ENCODE peak calls at places on chromosome 20, in four cellular contexts. One of them, this sample, is unnamed.

GRCh38 chr20:41956316-41957050 is 338.3 kb upstream of the CHD6 start:
- DNase-seq in aorta: no peak
- DNase-seq in nephron progenitor cell: peak; percentile 19
- DNase-seq in mesenchymal stem cell: no peak
- DNase-seq in this sample: peak; percentile 73

GRCh38 chr20:3777726-3778629 is 3.3 kb downstream of the SPEF1 start:
- DNase-seq in nephron progenitor cell: peak; percentile 68
- DNase-seq in aorta: peak; percentile 91
- DNase-seq in mesenchymal stem cell: peak; percentile 52
- DNase-seq in this sample: no peak

GRCh38 chr20:19512886-19513285 is 245.2 kb upstream of the RIN2 start:
- DNase-seq in mesenchymal stem cell: no peak
- DNase-seq in nephron progenitor cell: no peak
- DNase-seq in aorta: no peak
- DNase-seq in this sample: no peak

GRCh38 chr20:63765918-63766317 is 26.3 kb downstream of the SLC2A4RG start:
- DNase-seq in aorta: no peak
- DNase-seq in mesenchymal stem cell: no peak
- DNase-seq in nephron progenitor cell: no peak
- DNase-seq in this sample: no peak

GRCh38 chr20:35312348-35312747 is 20.1 kb upstream of the FAM83C start:
- DNase-seq in nephron progenitor cell: no peak
- DNase-seq in aorta: no peak
- DNase-seq in mesenchymal stem cell: peak; percentile 87
- DNase-seq in this sample: peak; percentile 90

GRCh38 chr20:53739799-53740785 is 146.5 kb upstream of the ZNF217 start:
- DNase-seq in nephron progenitor cell: no peak
- DNase-seq in mesenchymal stem cell: peak; percentile 69
- DNase-seq in aorta: no peak
- DNase-seq in this sample: no peak

GRCh38 chr20:9332783-9333482 is 181.5 kb upstream of the LAMP5 start:
- DNase-seq in aorta: no peak
- DNase-seq in mesenchymal stem cell: no peak
- DNase-seq in nephron progenitor cell: no peak
- DNase-seq in this sample: no peak

GRCh38 chr20:45014671-45015415 is 48.5 kb downstream of the STK4 start:
- DNase-seq in mesenchymal stem cell: peak; percentile 60
- DNase-seq in aorta: no peak
- DNase-seq in nephron progenitor cell: no peak
- DNase-seq in this sample: no peak

GRCh38 chr20:24469116-24470030 is at the start of gene SYNDIG1:
- DNase-seq in mesenchymal stem cell: no peak
- DNase-seq in aorta: peak; percentile 83
- DNase-seq in nephron progenitor cell: peak; percentile 67
- DNase-seq in this sample: no peak

GRCh38 chr20:43938932-43939761 is 24.5 kb downstream of the TOX2 start:
- DNase-seq in aorta: peak; percentile 88
- DNase-seq in mesenchymal stem cell: peak; percentile 99
- DNase-seq in nephron progenitor cell: no peak
- DNase-seq in this sample: peak; percentile 66

GRCh38 chr20:53805895-53806384 is 212.3 kb upstream of the ZNF217 start:
- DNase-seq in mesenchymal stem cell: peak; percentile 67
- DNase-seq in nephron progenitor cell: no peak
- DNase-seq in aorta: no peak
- DNase-seq in this sample: peak; percentile 51

GRCh38 chr20:6768228-6769185 is 1.0 kb downstream of the BMP2 start:
- DNase-seq in nephron progenitor cell: peak; percentile 57
- DNase-seq in mesenchymal stem cell: peak; percentile 61
- DNase-seq in aorta: peak; percentile 79
- DNase-seq in this sample: no peak

GRCh38 chr20:38073307-38074010 is 39.9 kb downstream of the RPRD1B start:
- DNase-seq in aorta: no peak
- DNase-seq in nephron progenitor cell: peak; percentile 40
- DNase-seq in mesenchymal stem cell: peak; percentile 70
- DNase-seq in this sample: peak; percentile 68

GRCh38 chr20:58713801-58714339 is 21.3 kb downstream of the NPEPL1 start:
- DNase-seq in nephron progenitor cell: no peak
- DNase-seq in mesenchymal stem cell: no peak
- DNase-seq in aorta: peak; percentile 73
- DNase-seq in this sample: no peak

GRCh38 chr20:62725596-62726268 is 17.1 kb downstream of the NTSR1 start:
- DNase-seq in aorta: peak; percentile 52
- DNase-seq in mesenchymal stem cell: no peak
- DNase-seq in nephron progenitor cell: no peak
- DNase-seq in this sample: no peak

GRCh38 chr20:50339196-50339901 is 148.7 kb downstream of the CEBPB start:
- DNase-seq in mesenchymal stem cell: peak; percentile 62
- DNase-seq in nephron progenitor cell: no peak
- DNase-seq in aorta: no peak
- DNase-seq in this sample: no peak